ENCODE peak calls at places on chromosome 11, in six cellular contexts. R, F, S, X, V and P are unnamed samples.
A peak's percentile ranks its signal among the peaks of the same experiment; 100 is the strongest.

GRCh38 chr11:15576759-15577158 is 462.0 kb downstream of the INSC start:
- DNase-seq in R (no peak), F (no peak), S (no peak), X (no peak), V (no peak), P (no peak)

GRCh38 chr11:76615950-76616349 is 54.6 kb downstream of the LRRC32 start:
- DNase-seq in R (no peak), F (peak; percentile 70), S (peak; percentile 91), X (no peak), V (no peak), P (peak; percentile 45)

GRCh38 chr11:95459268-95460040 is 228.5 kb upstream of the SESN3 start:
- DNase-seq in R (peak; percentile 28), F (peak; percentile 87), S (peak; percentile 63), X (no peak), V (no peak), P (peak; percentile 27)

GRCh38 chr11:92423133-92423532 is 198.5 kb downstream of the FAT3 start:
- DNase-seq in R (no peak), F (no peak), S (peak; percentile 4), X (no peak), V (no peak), P (peak; percentile 27)

GRCh38 chr11:61778357-61778886 is 14.0 kb downstream of the TMEM258 start:
- DNase-seq in R (no peak), F (no peak), S (no peak), X (no peak), V (no peak), P (no peak)

GRCh38 chr11:113849713-113850112 is 25.7 kb downstream of the USP28 start:
- DNase-seq in R (no peak), F (no peak), S (no peak), X (peak; percentile 73), V (no peak), P (no peak)

GRCh38 chr11:65588199-65589054 is 7.2 kb downstream of the KCNK7 start:
- DNase-seq in R (no peak), F (peak; percentile 72), S (peak; percentile 68), X (no peak), V (peak; percentile 99), P (no peak)

GRCh38 chr11:10268746-10269487 is 25.1 kb downstream of the SBF2 start:
- DNase-seq in R (no peak), F (peak; percentile 61), S (no peak), X (no peak), V (no peak), P (peak; percentile 16)

GRCh38 chr11:34756591-34756990 is 135.7 kb downstream of the EHF start:
- DNase-seq in R (no peak), F (peak; percentile 18), S (peak; percentile 10), X (no peak), V (no peak), P (no peak)

GRCh38 chr11:1949922-1950321 is 2.8 kb downstream of the MRPL23 start:
- DNase-seq in R (no peak), F (no peak), S (no peak), X (no peak), V (no peak), P (no peak)

GRCh38 chr11:10452211-10452767 is 2.8 kb upstream of the AMPD3 start:
- DNase-seq in R (no peak), F (peak; percentile 74), S (no peak), X (no peak), V (no peak), P (no peak)

GRCh38 chr11:32215157-32215556 is 124.3 kb downstream of the RCN1 start:
- DNase-seq in R (no peak), F (no peak), S (no peak), X (no peak), V (no peak), P (no peak)
- TF ChIP-seq CTCF in R (no peak), F (no peak), S (no peak), X (no peak), V (no peak), P (no peak)

GRCh38 chr11:73530109-73530508 is 67.8 kb downstream of the FAM168A start:
- DNase-seq in R (no peak), F (peak; percentile 18), S (no peak), X (peak; percentile 10), V (no peak), P (no peak)
- TF ChIP-seq CTCF in R (no peak), F (peak; percentile 37), S (peak; percentile 38), X (peak; percentile 62), V (no peak), P (no peak)

GRCh38 chr11:559020-559620 is 1.4 kb downstream of the LMNTD2 start:
- DNase-seq in R (no peak), F (no peak), S (no peak), X (no peak), V (no peak), P (no peak)
- TF ChIP-seq CTCF in R (no peak), F (no peak), S (no peak), X (peak; percentile 8), V (no peak), P (no peak)

GRCh38 chr11:13463779-13464290 is 813 bp upstream of the BTBD10 start:
- DNase-seq in R (no peak), F (peak; percentile 18), S (no peak), X (no peak), V (no peak), P (no peak)

GRCh38 chr11:13462928-13463778 is at the start of gene BTBD10:
- DNase-seq in R (peak; percentile 92), F (peak; percentile 95), S (peak; percentile 94), X (peak; percentile 72), V (peak; percentile 97), P (peak; percentile 78)

GRCh38 chr11:13462311-13462927 is 603 bp downstream of the BTBD10 start:
- DNase-seq in R (peak; percentile 48), F (peak; percentile 91), S (peak; percentile 28), X (no peak), V (peak; percentile 56), P (peak; percentile 45)

GRCh38 chr11:13468750-13469149 is 5.7 kb upstream of the BTBD10 start:
- DNase-seq in R (no peak), F (no peak), S (no peak), X (no peak), V (no peak), P (no peak)

GRCh38 chr11:13465909-13466371 is 2.9 kb upstream of the BTBD10 start:
- DNase-seq in R (no peak), F (peak; percentile 52), S (peak; percentile 71), X (no peak), V (peak; percentile 33), P (peak; percentile 10)
- TF ChIP-seq CTCF in R (peak; percentile 48), F (peak; percentile 58), S (peak; percentile 63), X (peak; percentile 12), V (peak; percentile 46), P (peak; percentile 64)

DNA sequence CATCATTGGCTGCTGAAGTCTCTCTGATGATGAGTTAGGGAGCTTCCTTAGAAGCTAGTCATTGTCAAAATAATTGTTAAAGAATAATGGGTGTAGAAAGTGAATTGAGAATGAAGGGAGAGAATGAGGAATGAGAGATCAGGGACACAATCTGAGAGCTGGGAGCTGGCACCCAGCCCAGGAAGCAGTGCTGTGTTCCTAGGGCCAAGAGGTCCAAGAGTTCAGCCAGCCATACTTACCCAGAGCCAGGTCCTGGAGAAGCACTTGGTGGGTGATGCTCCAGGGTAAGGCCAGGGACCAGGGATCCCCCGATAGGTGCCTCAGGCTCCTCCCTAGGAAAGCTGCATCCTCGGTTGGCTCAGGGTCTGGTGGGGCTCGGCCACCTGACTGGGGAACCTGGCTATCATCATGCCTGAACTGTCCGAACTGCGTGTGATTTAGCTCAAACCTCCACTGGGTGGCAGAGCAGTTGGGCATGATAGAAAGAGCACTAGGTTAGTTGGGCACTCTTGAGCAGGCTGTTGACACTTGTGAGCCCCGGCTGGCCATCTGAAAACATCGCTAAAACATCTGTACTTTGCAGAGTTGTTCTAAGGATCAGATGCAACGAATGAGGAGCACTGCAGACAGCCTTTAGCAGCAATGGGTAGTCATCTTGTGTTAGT is 123.9 kb upstream of the NCAM1 start:
- DNase-seq in R (no peak), F (no peak), S (no peak), X (no peak), V (peak; percentile 8), P (no peak)
- TF ChIP-seq CTCF in R (no peak), F (no peak), S (no peak), X (peak; percentile 46), V (no peak), P (no peak)